ENCODE peak calls at places on chromosomes 11 and 22, in five cellular contexts. C is GM12891; L is activated T-cell treated with anti-CD3 and anti-CD28 coated beads for 1 hour; P is amniotic epithelial cell; K is stimulated activated CD4-positive, alpha-beta T cell treated with anti-CD3 and anti-CD28 coated beads, Interleukin-2, amount 100 ng/mL, for 24 hours. A is an unnamed sample.
A peak's percentile ranks its signal among the peaks of the same experiment; 100 is the strongest.

GRCh38 chr11:130448416-130449068 is at the start of gene ADAMTS15:
- DNase-seq in C (no peak), L (no peak), P (peak; percentile 70), K (peak; percentile 55), A (peak; percentile 88)

GRCh38 chr22:19746726-19747125 is 13.9 kb upstream of the TBX1 start:
- DNase-seq in C (no peak), L (no peak), P (no peak), K (no peak), A (no peak)

GRCh38 chr22:39241632-39242388 is 3.0 kb downstream of the PDGFB start:
- DNase-seq in C (no peak), L (no peak), P (no peak), K (no peak), A (no peak)

GRCh38 chr11:18248561-18248960 is at the start of gene SAA2:
- DNase-seq in C (no peak), L (no peak), P (peak; percentile 58), K (no peak), A (no peak)

GRCh38 chr11:35162795-35163194 is 23.8 kb downstream of the CD44 start:
- DNase-seq in C (no peak), L (no peak), P (no peak), K (no peak), A (no peak)

GRCh38 chr11:72584933-72585597 is 89.2 kb downstream of the PDE2A start:
- DNase-seq in C (no peak), L (no peak), P (no peak), K (no peak), A (no peak)

GRCh38 chr11:38547464-38547863 is 1949.4 kb upstream of the RAG2 start:
- DNase-seq in C (no peak), L (no peak), P (no peak), K (no peak), A (no peak)

GRCh38 chr11:46541593-46542371 is 52.0 kb downstream of the AMBRA1 start:
- DNase-seq in C (no peak), L (no peak), P (no peak), K (no peak), A (no peak)

GRCh38 chr11:2590951-2591754 is 108.6 kb downstream of the KCNQ1OT1 start:
- DNase-seq in C (peak; percentile 2), L (no peak), P (no peak), K (no peak), A (no peak)

GRCh38 chr11:18527512-18527911 is 770 bp upstream of the TSG101 start:
- DNase-seq in C (no peak), L (no peak), P (peak; percentile 33), K (no peak), A (no peak)

GRCh38 chr11:113457784-113458183 is 17.4 kb downstream of the DRD2 start:
- DNase-seq in C (no peak), L (no peak), P (no peak), K (no peak), A (no peak)

GRCh38 chr22:31143537-31143936 is 3.2 kb upstream of the PLA2G3 start:
- DNase-seq in C (no peak), L (no peak), P (no peak), K (no peak), A (no peak)

GRCh38 chr11:115501895-115502589 is 2.2 kb downstream of the CADM1 start:
- DNase-seq in C (no peak), L (no peak), P (peak; percentile 42), K (peak; percentile 1), A (no peak)

GRCh38 chr11:30113326-30113873 is 96.6 kb upstream of the KCNA4 start:
- DNase-seq in C (no peak), L (no peak), P (no peak), K (no peak), A (no peak)

GRCh38 chr11:57277845-57278720 is 41.0 kb upstream of the APLNR start:
- DNase-seq in C (peak; percentile 18), L (no peak), P (peak; percentile 78), K (peak; percentile 56), A (peak; percentile 32)

GRCh38 chr22:49966716-49967332 is 6.3 kb downstream of the PIM3 start:
- DNase-seq in C (no peak), L (no peak), P (peak; percentile 87), K (peak; percentile 39), A (no peak)

GRCh38 chr11:62611705-62612365 is 740 bp downstream of the EML3 start:
- DNase-seq in C (peak; percentile 66), L (no peak), P (peak; percentile 83), K (peak; percentile 60), A (no peak)

GRCh38 chr11:117002639-117003305 is 95.5 kb downstream of the SIK3 start:
- DNase-seq in C (no peak), L (no peak), P (no peak), K (no peak), A (no peak)

GRCh38 chr22:28656156-28656555 is 23.5 kb downstream of the TTC28 start:
- DNase-seq in C (no peak), L (no peak), P (no peak), K (no peak), A (no peak)